ENCODE peak calls at places on chromosomes 4 and X, in eight cellular contexts. One of them, this sample, is unnamed. For H3K36me3, the result is how much of the 10 kb centered on the place peaks cover.

GRCh38 chrX:39504227-39504626 is 593.5 kb downstream of the BCOR start:
- DNase-seq in H7: no peak
- DNase-seq in neural progenitor cell: no peak
- DNase-seq in Karpas-422: no peak
- DNase-seq in cardiac muscle cell: no peak
- DNase-seq in astrocyte: no peak
- DNase-seq in PC-3: no peak
- DNase-seq in hepatocyte: no peak
- DNase-seq in this sample: no peak

GRCh38 chr4:5444918-5445517 is 263.3 kb downstream of the EVC2 start:
- DNase-seq in astrocyte: no peak
- DNase-seq in neural progenitor cell: no peak
- DNase-seq in cardiac muscle cell: no peak
- DNase-seq in H7: no peak
- DNase-seq in PC-3: no peak
- DNase-seq in hepatocyte: no peak
- DNase-seq in Karpas-422: no peak
- DNase-seq in this sample: no peak

GRCh38 chr4:88062311-88062710 is 54.9 kb downstream of the PKD2 start:
- DNase-seq in astrocyte: no peak
- DNase-seq in Karpas-422: no peak
- DNase-seq in hepatocyte: no peak
- DNase-seq in cardiac muscle cell: no peak
- DNase-seq in neural progenitor cell: no peak
- DNase-seq in H7: no peak
- DNase-seq in PC-3: no peak
- DNase-seq in this sample: no peak

GRCh38 chr4:3112979-3113469 is 38.5 kb downstream of the HTT start:
- DNase-seq in PC-3: peak
- DNase-seq in Karpas-422: no peak
- DNase-seq in cardiac muscle cell: peak
- DNase-seq in neural progenitor cell: no peak
- DNase-seq in hepatocyte: no peak
- DNase-seq in H7: no peak
- DNase-seq in astrocyte: peak
- DNase-seq in this sample: no peak

GRCh38 chrX:57232658-57233360 is 53.7 kb upstream of the FAAH2 start:
- DNase-seq in neural progenitor cell: no peak
- DNase-seq in PC-3: no peak
- DNase-seq in Karpas-422: no peak
- DNase-seq in astrocyte: no peak
- DNase-seq in hepatocyte: no peak
- DNase-seq in H7: no peak
- DNase-seq in cardiac muscle cell: no peak
- DNase-seq in this sample: no peak

GRCh38 chr4:109977854-109978501 is 65.3 kb downstream of the EGF start:
- DNase-seq in PC-3: peak
- DNase-seq in neural progenitor cell: peak
- DNase-seq in cardiac muscle cell: peak
- DNase-seq in H7: no peak
- DNase-seq in astrocyte: peak
- DNase-seq in hepatocyte: peak
- DNase-seq in Karpas-422: peak
- DNase-seq in this sample: no peak

GRCh38 chr4:16056681-16057400 is 27.0 kb downstream of the PROM1 start:
- DNase-seq in cardiac muscle cell: no peak
- DNase-seq in neural progenitor cell: peak
- DNase-seq in PC-3: peak
- DNase-seq in astrocyte: no peak
- DNase-seq in hepatocyte: no peak
- DNase-seq in Karpas-422: no peak
- DNase-seq in H7: no peak
- DNase-seq in this sample: no peak

GRCh38 chr4:85209161-85209560 is 242.7 kb upstream of the WDFY3 start:
- DNase-seq in cardiac muscle cell: peak
- DNase-seq in Karpas-422: no peak
- DNase-seq in neural progenitor cell: no peak
- DNase-seq in H7: no peak
- DNase-seq in hepatocyte: no peak
- DNase-seq in PC-3: peak
- DNase-seq in astrocyte: no peak
- DNase-seq in this sample: no peak

GRCh38 chrX:132219343-132219768 is at the start of gene RAP2C:
- DNase-seq in astrocyte: peak
- DNase-seq in hepatocyte: peak
- DNase-seq in H7: peak
- DNase-seq in PC-3: peak
- DNase-seq in cardiac muscle cell: peak
- DNase-seq in Karpas-422: peak
- DNase-seq in neural progenitor cell: peak
- DNase-seq in this sample: peak

GRCh38 chrX:105822138-105823091 is at the start of gene NRK:
- DNase-seq in cardiac muscle cell: peak
- DNase-seq in H7: peak
- DNase-seq in hepatocyte: peak
- DNase-seq in astrocyte: peak
- DNase-seq in Karpas-422: no peak
- DNase-seq in neural progenitor cell: peak
- DNase-seq in PC-3: no peak
- DNase-seq in this sample: peak

GRCh38 chr4:7419961-7420660 is 14.6 kb downstream of the PSAPL1 start:
- DNase-seq in astrocyte: no peak
- DNase-seq in cardiac muscle cell: no peak
- DNase-seq in Karpas-422: no peak
- DNase-seq in PC-3: no peak
- DNase-seq in H7: peak
- DNase-seq in hepatocyte: no peak
- DNase-seq in neural progenitor cell: no peak
- DNase-seq in this sample: no peak

GRCh38 chr4:40747436-40747835 is 2.3 kb upstream of the NSUN7 start:
- DNase-seq in neural progenitor cell: no peak
- DNase-seq in H7: no peak
- DNase-seq in hepatocyte: no peak
- DNase-seq in Karpas-422: no peak
- DNase-seq in cardiac muscle cell: no peak
- DNase-seq in PC-3: no peak
- DNase-seq in astrocyte: no peak
- DNase-seq in this sample: no peak

GRCh38 chr4:7335363-7336066 is 99.2 kb downstream of the PSAPL1 start:
- DNase-seq in PC-3: peak
- DNase-seq in H7: peak
- DNase-seq in cardiac muscle cell: peak
- DNase-seq in astrocyte: no peak
- DNase-seq in hepatocyte: peak
- DNase-seq in Karpas-422: peak
- DNase-seq in neural progenitor cell: peak
- DNase-seq in this sample: peak

GRCh38 chrX:105745863-105746262 is 76.5 kb upstream of the NRK start:
- DNase-seq in cardiac muscle cell: no peak
- DNase-seq in neural progenitor cell: no peak
- DNase-seq in astrocyte: no peak
- DNase-seq in Karpas-422: no peak
- DNase-seq in H7: no peak
- DNase-seq in hepatocyte: no peak
- DNase-seq in PC-3: peak
- DNase-seq in this sample: no peak

GRCh38 chr4:120856294-120856693 is 66.2 kb downstream of the PRDM5 start:
- DNase-seq in Karpas-422: no peak
- DNase-seq in hepatocyte: no peak
- DNase-seq in H7: no peak
- DNase-seq in cardiac muscle cell: no peak
- DNase-seq in neural progenitor cell: no peak
- DNase-seq in PC-3: no peak
- DNase-seq in astrocyte: no peak
- DNase-seq in this sample: no peak

GRCh38 chr4:8199594-8200301 is 658 bp downstream of the SH3TC1 start:
- DNase-seq in cardiac muscle cell: no peak
- DNase-seq in Karpas-422: no peak
- DNase-seq in PC-3: no peak
- DNase-seq in astrocyte: no peak
- DNase-seq in neural progenitor cell: no peak
- DNase-seq in hepatocyte: peak
- DNase-seq in H7: no peak
- DNase-seq in this sample: no peak

GRCh38 chr4:159386620-159387019 is 283.7 kb downstream of the RAPGEF2 start:
- DNase-seq in neural progenitor cell: no peak
- DNase-seq in H7: no peak
- DNase-seq in PC-3: no peak
- DNase-seq in hepatocyte: no peak
- DNase-seq in astrocyte: no peak
- DNase-seq in cardiac muscle cell: no peak
- DNase-seq in Karpas-422: no peak
- DNase-seq in this sample: no peak

GRCh38 chr4:102610476-102610875 is 109.3 kb downstream of the NFKB1 start:
- DNase-seq in Karpas-422: no peak
- DNase-seq in H7: no peak
- DNase-seq in astrocyte: no peak
- DNase-seq in PC-3: no peak
- DNase-seq in hepatocyte: no peak
- DNase-seq in neural progenitor cell: no peak
- DNase-seq in cardiac muscle cell: no peak
- DNase-seq in this sample: no peak

GRCh38 chr4:164949448-164950118 is 27.9 kb downstream of the TRIM61 start:
- DNase-seq in PC-3: no peak
- DNase-seq in Karpas-422: peak
- DNase-seq in hepatocyte: peak
- DNase-seq in cardiac muscle cell: no peak
- DNase-seq in astrocyte: no peak
- DNase-seq in H7: peak
- DNase-seq in neural progenitor cell: peak
- DNase-seq in this sample: no peak

DNA sequence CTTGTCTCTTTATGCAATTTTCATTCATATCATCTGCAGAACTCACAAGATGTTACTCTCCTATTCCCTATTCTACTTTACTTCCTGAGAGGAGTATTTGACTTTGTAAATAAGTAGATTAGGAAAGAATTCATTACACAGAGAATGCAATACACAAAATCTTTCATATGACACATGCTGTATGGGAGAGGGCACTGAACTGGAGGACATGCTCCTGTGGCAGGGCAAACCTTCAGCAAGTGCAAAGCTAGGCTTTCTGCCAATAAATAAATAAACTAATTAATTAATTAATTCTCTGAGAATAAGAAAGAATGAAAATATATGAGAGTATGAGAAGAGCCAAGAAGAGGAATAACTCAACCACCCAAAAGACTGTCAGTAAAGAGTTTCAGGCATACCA is 33.9 kb downstream of the THAP9 start:
- DNase-seq in astrocyte: no peak
- DNase-seq in Karpas-422: no peak
- DNase-seq in PC-3: no peak
- DNase-seq in hepatocyte: no peak
- DNase-seq in H7: no peak
- DNase-seq in neural progenitor cell: no peak
- DNase-seq in cardiac muscle cell: no peak
- DNase-seq in this sample: no peak
- H3K36me3 ChIP-seq in astrocyte: under half
- H3K36me3 ChIP-seq in Karpas-422: under half
- H3K36me3 ChIP-seq in PC-3: under half
- H3K36me3 ChIP-seq in hepatocyte: under half
- H3K36me3 ChIP-seq in H7: under half
- H3K36me3 ChIP-seq in neural progenitor cell: under half
- H3K36me3 ChIP-seq in cardiac muscle cell: under half
- H3K36me3 ChIP-seq in this sample: under half

GRCh38 chr4:1823545-1823932 is 30.4 kb downstream of the FGFR3 start:
- DNase-seq in neural progenitor cell: no peak
- DNase-seq in PC-3: no peak
- DNase-seq in astrocyte: no peak
- DNase-seq in H7: no peak
- DNase-seq in cardiac muscle cell: no peak
- DNase-seq in hepatocyte: no peak
- DNase-seq in Karpas-422: no peak
- DNase-seq in this sample: no peak
- H3K36me3 ChIP-seq in neural progenitor cell: under half
- H3K36me3 ChIP-seq in PC-3: under half
- H3K36me3 ChIP-seq in astrocyte: under half
- H3K36me3 ChIP-seq in H7: under half
- H3K36me3 ChIP-seq in cardiac muscle cell: under half
- H3K36me3 ChIP-seq in hepatocyte: under half
- H3K36me3 ChIP-seq in Karpas-422: under half
- H3K36me3 ChIP-seq in this sample: half or more

DNA sequence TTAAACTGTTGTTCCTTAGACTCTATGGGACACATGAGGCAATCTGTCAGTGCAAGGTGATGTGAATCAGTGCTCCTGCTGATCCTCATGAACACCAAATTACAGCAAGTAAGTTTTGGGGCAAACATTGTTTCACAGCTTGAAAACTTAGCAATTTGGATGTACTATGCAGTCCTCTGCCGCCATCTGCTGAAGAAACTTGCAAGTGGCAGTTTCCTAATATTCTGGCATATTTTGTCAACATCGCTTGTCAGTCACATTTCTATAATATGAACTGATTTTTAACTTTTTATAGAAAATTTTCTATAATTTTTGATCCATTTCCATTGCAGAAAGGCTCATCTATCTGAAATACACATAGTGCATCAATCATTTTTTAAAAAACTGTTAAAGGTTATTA is 56.3 kb downstream of the ZAR1 start:
- DNase-seq in hepatocyte: peak
- DNase-seq in cardiac muscle cell: peak
- DNase-seq in neural progenitor cell: peak
- DNase-seq in astrocyte: peak
- DNase-seq in PC-3: peak
- DNase-seq in H7: peak
- DNase-seq in Karpas-422: peak
- DNase-seq in this sample: no peak
- H3K36me3 ChIP-seq in hepatocyte: under half
- H3K36me3 ChIP-seq in cardiac muscle cell: half or more
- H3K36me3 ChIP-seq in neural progenitor cell: under half
- H3K36me3 ChIP-seq in astrocyte: under half
- H3K36me3 ChIP-seq in PC-3: under half
- H3K36me3 ChIP-seq in H7: under half
- H3K36me3 ChIP-seq in Karpas-422: under half
- H3K36me3 ChIP-seq in this sample: half or more

DNA sequence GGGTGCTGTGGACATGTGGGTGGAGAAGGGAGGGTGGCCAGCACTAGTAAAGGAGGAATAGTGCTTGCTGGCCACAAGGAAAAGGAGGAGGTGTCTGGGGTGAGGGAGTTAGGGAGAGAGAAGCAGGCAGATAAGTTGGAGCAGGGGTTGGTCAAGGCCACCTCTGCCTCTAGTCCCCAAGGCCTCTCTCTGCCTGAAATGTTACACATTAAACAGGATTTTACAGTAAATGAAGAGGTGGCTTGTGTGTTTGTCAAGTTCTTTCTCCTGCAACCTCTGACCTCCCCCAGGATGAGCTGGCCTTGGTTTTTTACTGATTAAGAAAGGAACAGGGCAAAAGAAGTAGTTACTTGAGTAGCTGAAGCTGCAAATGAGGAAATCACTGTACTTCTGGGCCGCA is 1.9 kb downstream of the GJB1 start:
- DNase-seq in astrocyte: no peak
- DNase-seq in H7: no peak
- DNase-seq in PC-3: no peak
- DNase-seq in cardiac muscle cell: no peak
- DNase-seq in neural progenitor cell: no peak
- DNase-seq in Karpas-422: no peak
- DNase-seq in hepatocyte: no peak
- DNase-seq in this sample: no peak
- H3K36me3 ChIP-seq in astrocyte: under half
- H3K36me3 ChIP-seq in H7: under half
- H3K36me3 ChIP-seq in PC-3: under half
- H3K36me3 ChIP-seq in cardiac muscle cell: under half
- H3K36me3 ChIP-seq in neural progenitor cell: under half
- H3K36me3 ChIP-seq in Karpas-422: under half
- H3K36me3 ChIP-seq in hepatocyte: under half
- H3K36me3 ChIP-seq in this sample: under half